ENCODE peak calls at places on chromosome 21, in ten cellular contexts. W is CD4-positive, alpha-beta T cell; U is astrocyte; L is heart right ventricle; P is breast epithelium; X is ovary; R is hepatocyte; K is Peyer's patch; G is stomach; S is cardiac muscle cell. Q is an unnamed sample.

GRCh38 chr21:39674794-39675193 is 62.1 kb downstream of the B3GALT5 start:
- DNase-seq in W (no peak), U (no peak), L (no peak), P (no peak), X (no peak), R (peak), K (no peak), G (no peak), S (no peak), Q (no peak)

GRCh38 chr21:44911384-44912157 is 9.1 kb downstream of the ITGB2 start:
- DNase-seq in W (peak), U (no peak), L (peak), P (peak), X (peak), R (no peak), K (no peak), G (peak), S (no peak), Q (peak)

GRCh38 chr21:33640697-33641338 is 723 bp downstream of the CRYZL1 start:
- DNase-seq in W (no peak), U (peak), L (no peak), P (no peak), X (no peak), R (peak), K (no peak), G (no peak), S (peak), Q (peak)

GRCh38 chr21:37079211-37079824 is 6.3 kb downstream of the TTC3 start:
- DNase-seq in W (no peak), U (no peak), L (no peak), P (no peak), X (no peak), R (no peak), K (no peak), G (no peak), S (no peak), Q (no peak)

GRCh38 chr21:30116474-30116873 is 50.1 kb downstream of the CLDN17 start:
- DNase-seq in W (no peak), U (no peak), L (no peak), P (no peak), X (no peak), R (no peak), K (no peak), G (no peak), S (no peak), Q (no peak)

GRCh38 chr21:44880762-44881585 is 7.5 kb upstream of the PTTG1IP start:
- DNase-seq in W (no peak), U (peak), L (no peak), P (no peak), X (no peak), R (no peak), K (no peak), G (no peak), S (peak), Q (no peak)

GRCh38 chr21:40404319-40404906 is 442.5 kb downstream of the DSCAM start:
- DNase-seq in W (no peak), U (peak), L (peak), P (no peak), X (no peak), R (peak), K (no peak), G (no peak), S (no peak), Q (no peak)

GRCh38 chr21:22880573-22880972 is 1882.4 kb downstream of the NCAM2 start:
- DNase-seq in W (no peak), U (no peak), L (no peak), P (no peak), X (no peak), R (no peak), K (no peak), G (no peak), S (no peak), Q (no peak)

GRCh38 chr21:44427241-44428120 is 27.8 kb upstream of the LRRC3 start:
- DNase-seq in W (no peak), U (no peak), L (no peak), P (no peak), X (no peak), R (no peak), K (no peak), G (no peak), S (no peak), Q (peak)

GRCh38 chr21:37166733-37167132 is 93.7 kb downstream of the TTC3 start:
- DNase-seq in W (no peak), U (no peak), L (no peak), P (no peak), X (no peak), R (peak), K (no peak), G (no peak), S (peak), Q (peak)

GRCh38 chr21:43972850-43973633 is 39.1 kb upstream of the TRAPPC10 start:
- DNase-seq in W (no peak), U (no peak), L (no peak), P (no peak), X (peak), R (no peak), K (no peak), G (peak), S (no peak), Q (no peak)

GRCh38 chr21:44354775-44355771 is 1.7 kb downstream of the TRPM2 start:
- DNase-seq in W (no peak), U (no peak), L (no peak), P (no peak), X (no peak), R (no peak), K (peak), G (no peak), S (no peak), Q (no peak)

GRCh38 chr21:33968082-33968997 is 52.7 kb upstream of the ATP5PO start:
- DNase-seq in W (no peak), U (peak), L (peak), P (no peak), X (no peak), R (peak), K (no peak), G (no peak), S (peak), Q (peak)

GRCh38 chr21:44072111-44072510 is 35.1 kb upstream of the PWP2 start:
- DNase-seq in W (no peak), U (no peak), L (no peak), P (no peak), X (no peak), R (no peak), K (no peak), G (no peak), S (no peak), Q (no peak)

GRCh38 chr21:26169061-26169610 is 1.4 kb downstream of the APP start:
- DNase-seq in W (peak), U (peak), L (peak), P (peak), X (no peak), R (peak), K (peak), G (peak), S (peak), Q (peak)

GRCh38 chr21:28018741-28019669 is 973.7 kb downstream of the LTN1 start:
- DNase-seq in W (no peak), U (no peak), L (no peak), P (no peak), X (no peak), R (peak), K (no peak), G (no peak), S (peak), Q (peak)

GRCh38 chr21:37458669-37459276 is 92.2 kb downstream of the DYRK1A start:
- DNase-seq in W (no peak), U (no peak), L (no peak), P (no peak), X (no peak), R (no peak), K (no peak), G (no peak), S (no peak), Q (no peak)

GRCh38 chr21:26433386-26433785 is 139.7 kb downstream of the CYYR1 start:
- DNase-seq in W (no peak), U (peak), L (no peak), P (no peak), X (no peak), R (no peak), K (no peak), G (no peak), S (no peak), Q (no peak)

GRCh38 chr21:44996983-44997936 is 57.4 kb downstream of the SLX9 start:
- DNase-seq in W (no peak), U (no peak), L (no peak), P (no peak), X (no peak), R (no peak), K (no peak), G (no peak), S (no peak), Q (no peak)

GRCh38 chr21:28091500-28091899 is 901.2 kb downstream of the LTN1 start:
- DNase-seq in W (no peak), U (no peak), L (no peak), P (no peak), X (no peak), R (no peak), K (no peak), G (no peak), S (no peak), Q (no peak)

GRCh38 chr21:36159356-36159921 is 2.8 kb downstream of the DOP1B start:
- DNase-seq in W (no peak), U (no peak), L (no peak), P (no peak), X (no peak), R (no peak), K (no peak), G (peak), S (no peak), Q (no peak)

GRCh38 chr21:17458279-17458678 is 54.6 kb upstream of the CXADR start:
- DNase-seq in W (no peak), U (no peak), L (no peak), P (no peak), X (no peak), R (no peak), K (no peak), G (no peak), S (no peak), Q (no peak)

GRCh38 chr21:34693192-34693810 is 24.5 kb downstream of the CLIC6 start:
- DNase-seq in W (peak), U (peak), L (peak), P (no peak), X (no peak), R (peak), K (peak), G (peak), S (peak), Q (peak)

GRCh38 chr21:16473965-16474364 is 744.2 kb downstream of the USP25 start:
- DNase-seq in W (no peak), U (peak), L (peak), P (no peak), X (no peak), R (no peak), K (no peak), G (no peak), S (peak), Q (no peak)

GRCh38 chr21:33025106-33025470 is 647 bp upstream of the OLIG2 start:
- DNase-seq in W (no peak), U (no peak), L (no peak), P (no peak), X (no peak), R (no peak), K (no peak), G (no peak), S (no peak), Q (peak)

GRCh38 chr21:21715286-21715969 is 717.2 kb downstream of the NCAM2 start:
- DNase-seq in W (no peak), U (peak), L (no peak), P (no peak), X (no peak), R (no peak), K (no peak), G (no peak), S (peak), Q (no peak)

GRCh38 chr21:31514598-31514997 is 144.9 kb upstream of the SOD1 start:
- DNase-seq in W (no peak), U (peak), L (no peak), P (peak), X (no peak), R (peak), K (no peak), G (no peak), S (peak), Q (peak)

DNA sequence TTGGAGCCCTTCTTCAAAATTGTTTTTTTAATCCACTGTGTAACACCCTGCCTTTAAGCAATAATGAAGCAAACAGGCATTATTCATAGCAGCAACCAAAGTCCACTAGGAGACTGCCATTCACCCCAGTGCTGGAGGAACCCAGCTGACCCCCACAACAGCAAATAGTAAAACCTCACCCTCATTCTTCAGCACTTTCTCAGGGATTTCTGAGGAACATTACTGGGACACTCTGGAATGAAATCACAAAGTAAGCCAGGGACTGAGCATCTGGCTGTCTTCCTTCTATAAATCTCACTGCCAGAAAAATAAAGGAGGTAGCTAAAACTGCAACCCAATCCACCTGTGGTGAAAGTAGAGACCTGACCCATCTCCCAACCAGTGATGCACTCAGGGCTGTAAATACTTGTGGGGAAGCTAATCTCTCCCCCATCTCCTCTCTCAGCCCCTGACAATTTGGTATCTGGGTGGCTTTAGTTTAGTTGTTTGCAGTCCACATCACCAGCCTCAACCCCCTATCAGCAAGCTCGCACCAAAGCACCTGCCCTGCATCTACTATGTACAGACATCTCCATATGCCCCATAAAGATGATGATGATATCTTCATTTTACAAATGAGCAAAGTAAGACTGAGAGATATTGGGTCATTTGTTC is 47.1 kb downstream of the COL6A1 start:
- DNase-seq in W (no peak), U (peak), L (no peak), P (no peak), X (peak), R (peak), K (no peak), G (no peak), S (no peak), Q (no peak)
- H3K27ac ChIP-seq in W (no peak), U (no peak), L (peak), P (peak), X (peak), R (peak), K (peak), G (peak), S (peak), Q (no peak)

GRCh38 chr21:42657676-42658319 is 4.4 kb downstream of the PDE9A start:
- DNase-seq in W (no peak), U (no peak), L (no peak), P (no peak), X (no peak), R (no peak), K (no peak), G (no peak), S (no peak), Q (no peak)
- H3K27ac ChIP-seq in W (no peak), U (no peak), L (no peak), P (no peak), X (no peak), R (no peak), K (no peak), G (no peak), S (no peak), Q (no peak)

DNA sequence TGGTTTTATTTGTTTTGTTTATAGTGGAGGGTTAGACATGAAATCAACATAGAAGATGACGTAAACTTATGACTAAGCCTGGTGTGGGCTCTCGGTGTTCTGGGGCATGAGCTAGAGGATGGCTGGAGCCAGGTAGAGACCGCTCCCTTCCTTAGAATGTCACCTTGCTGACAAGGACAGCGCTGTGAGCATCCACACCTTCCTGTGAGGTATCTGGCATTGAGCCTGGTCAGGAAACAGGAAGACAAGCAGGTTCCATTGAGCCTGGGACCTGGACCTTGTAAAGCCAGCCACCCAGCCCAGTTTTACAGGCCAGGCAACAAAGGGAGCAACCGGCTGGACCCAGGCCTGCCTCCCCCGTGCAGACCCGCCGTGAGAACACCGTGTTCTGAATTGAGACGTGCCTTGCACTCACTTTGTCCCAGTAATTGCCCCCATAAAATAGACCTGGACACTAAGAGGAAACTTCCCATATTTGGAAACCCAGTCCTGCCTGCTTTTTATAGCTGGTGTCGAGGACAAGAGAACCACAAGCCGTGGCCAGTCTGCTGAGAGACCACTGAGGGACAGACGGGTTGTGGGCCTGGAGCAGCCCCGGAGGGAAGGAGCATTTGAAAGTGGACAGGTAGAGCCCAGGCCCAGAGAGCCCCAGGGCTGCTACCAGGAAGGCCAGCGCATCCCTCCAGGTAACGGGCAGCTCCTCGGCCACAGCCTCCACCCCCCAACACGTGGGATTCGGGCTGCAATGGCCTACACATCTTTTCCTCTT is 78.0 kb downstream of the PDE9A start:
- DNase-seq in W (no peak), U (no peak), L (no peak), P (peak), X (no peak), R (peak), K (no peak), G (no peak), S (no peak), Q (no peak)
- H3K27ac ChIP-seq in W (no peak), U (no peak), L (no peak), P (peak), X (no peak), R (peak), K (peak), G (no peak), S (no peak), Q (no peak)

GRCh38 chr21:38631676-38632075 is 133.4 kb upstream of the ERG start:
- DNase-seq in W (no peak), U (peak), L (no peak), P (no peak), X (no peak), R (no peak), K (no peak), G (no peak), S (peak), Q (no peak)

GRCh38 chr21:38626311-38626710 is 128.0 kb upstream of the ERG start:
- DNase-seq in W (no peak), U (no peak), L (no peak), P (no peak), X (no peak), R (no peak), K (no peak), G (no peak), S (no peak), Q (no peak)

GRCh38 chr21:38625000-38625399 is 126.7 kb upstream of the ERG start:
- DNase-seq in W (no peak), U (no peak), L (no peak), P (no peak), X (no peak), R (no peak), K (no peak), G (no peak), S (no peak), Q (no peak)

GRCh38 chr21:38631171-38631570 is 132.9 kb upstream of the ERG start:
- DNase-seq in W (no peak), U (peak), L (no peak), P (no peak), X (no peak), R (no peak), K (no peak), G (no peak), S (peak), Q (no peak)

DNA sequence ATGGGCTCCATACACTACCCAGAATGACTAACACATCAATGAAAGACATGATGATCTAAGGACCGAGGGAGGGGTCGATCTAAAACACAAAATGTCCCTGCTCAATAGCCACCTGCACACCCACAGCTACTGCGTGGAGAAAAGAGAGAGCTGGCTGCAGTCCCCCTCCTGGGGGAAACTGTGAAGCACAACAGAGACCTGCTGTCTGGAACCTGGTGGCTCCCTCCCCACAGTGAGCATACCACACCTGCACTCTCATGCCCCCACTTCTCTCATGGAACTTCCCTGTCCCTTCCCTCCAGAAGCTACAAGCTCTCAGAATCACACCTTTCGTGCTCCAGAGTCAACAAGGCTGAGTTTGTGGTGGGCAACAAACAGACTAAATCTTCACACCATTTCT is 130.1 kb upstream of the ERG start:
- DNase-seq in W (no peak), U (no peak), L (no peak), P (no peak), X (no peak), R (no peak), K (no peak), G (no peak), S (no peak), Q (no peak)
- H3K27ac ChIP-seq in W (no peak), U (no peak), L (no peak), P (no peak), X (no peak), R (no peak), K (no peak), G (no peak), S (no peak), Q (no peak)

GRCh38 chr21:42102516-42102915 is 31.4 kb downstream of the UMODL1 start:
- DNase-seq in W (no peak), U (no peak), L (no peak), P (no peak), X (no peak), R (no peak), K (no peak), G (no peak), S (no peak), Q (no peak)

GRCh38 chr21:42103843-42104242 is 32.7 kb downstream of the UMODL1 start:
- DNase-seq in W (no peak), U (no peak), L (no peak), P (no peak), X (no peak), R (no peak), K (no peak), G (no peak), S (no peak), Q (no peak)

GRCh38 chr21:42102946-42103345 is 31.8 kb downstream of the UMODL1 start:
- DNase-seq in W (no peak), U (no peak), L (no peak), P (no peak), X (no peak), R (peak), K (no peak), G (no peak), S (no peak), Q (no peak)

GRCh38 chr21:42101246-42101645 is 30.1 kb downstream of the UMODL1 start:
- DNase-seq in W (no peak), U (no peak), L (no peak), P (no peak), X (no peak), R (no peak), K (no peak), G (no peak), S (no peak), Q (no peak)

GRCh38 chr21:42102063-42102462 is 30.9 kb downstream of the UMODL1 start:
- DNase-seq in W (no peak), U (peak), L (no peak), P (no peak), X (no peak), R (peak), K (no peak), G (no peak), S (no peak), Q (no peak)
- H3K27ac ChIP-seq in W (no peak), U (no peak), L (no peak), P (no peak), X (no peak), R (peak), K (no peak), G (no peak), S (no peak), Q (no peak)

GRCh38 chr21:42467613-42467983 is 28.4 kb downstream of the RSPH1 start:
- DNase-seq in W (no peak), U (no peak), L (no peak), P (no peak), X (no peak), R (no peak), K (no peak), G (no peak), S (no peak), Q (no peak)
- H3K27ac ChIP-seq in W (no peak), U (no peak), L (no peak), P (no peak), X (no peak), R (peak), K (peak), G (peak), S (no peak), Q (no peak)

GRCh38 chr21:46054031-46054430 is 43.9 kb upstream of the COL6A2 start:
- DNase-seq in W (no peak), U (no peak), L (no peak), P (no peak), X (peak), R (no peak), K (no peak), G (no peak), S (no peak), Q (no peak)

GRCh38 chr21:46055863-46056281 is 42.0 kb upstream of the COL6A2 start:
- DNase-seq in W (no peak), U (peak), L (no peak), P (no peak), X (peak), R (no peak), K (no peak), G (no peak), S (peak), Q (peak)

GRCh38 chr21:46052703-46053651 is 44.9 kb upstream of the COL6A2 start:
- DNase-seq in W (no peak), U (peak), L (no peak), P (peak), X (peak), R (no peak), K (no peak), G (no peak), S (peak), Q (no peak)

GRCh38 chr21:46056450-46056903 is 41.4 kb upstream of the COL6A2 start:
- DNase-seq in W (no peak), U (peak), L (peak), P (peak), X (peak), R (peak), K (no peak), G (peak), S (peak), Q (peak)

GRCh38 chr21:46054447-46054846 is 43.5 kb upstream of the COL6A2 start:
- DNase-seq in W (no peak), U (peak), L (no peak), P (no peak), X (peak), R (no peak), K (no peak), G (no peak), S (peak), Q (no peak)
- H3K27ac ChIP-seq in W (no peak), U (peak), L (no peak), P (peak), X (peak), R (peak), K (no peak), G (peak), S (no peak), Q (peak)